ENCODE peak calls at places on chromosomes 3 and 15, in four cellular contexts. U is esophagus muscularis mucosa, E is body of pancreas, V is right lobe of liver. M is an unnamed sample.

GRCh38 chr3:64255941-64256340 is 30.7 kb upstream of the PRICKLE2 start:
- DNase-seq in U (no peak), E (no peak), V (no peak), M (no peak)

GRCh38 chr15:100635406-100636071 is 33.1 kb downstream of the ASB7 start:
- DNase-seq in U (no peak), E (no peak), V (no peak), M (no peak)

GRCh38 chr3:170815340-170815739 is 54.7 kb downstream of the RPL22L1 start:
- DNase-seq in U (no peak), E (peak), V (no peak), M (no peak)

GRCh38 chr3:102183186-102183585 is 251.6 kb upstream of the ZPLD1 start:
- DNase-seq in U (no peak), E (no peak), V (no peak), M (no peak)

GRCh38 chr3:27625848-27626247 is 96.3 kb downstream of the EOMES start:
- DNase-seq in U (no peak), E (no peak), V (no peak), M (no peak)

GRCh38 chr15:88625943-88626741 is 5.0 kb downstream of the AEN start:
- DNase-seq in U (no peak), E (no peak), V (no peak), M (no peak)

GRCh38 chr3:158453865-158454264 is 117.1 kb upstream of the MLF1 start:
- DNase-seq in U (no peak), E (no peak), V (no peak), M (no peak)

GRCh38 chr3:108472011-108472591 is 38.3 kb downstream of the MYH15 start:
- DNase-seq in U (no peak), E (no peak), V (no peak), M (peak)

GRCh38 chr15:38564557-38565286 is at the start of gene RASGRP1:
- DNase-seq in U (peak), E (peak), V (peak), M (peak)

GRCh38 chr3:194381460-194381875 is 11.9 kb upstream of the LRRC15 start:
- DNase-seq in U (no peak), E (peak), V (peak), M (no peak)

GRCh38 chr3:64053581-64053980 is 30.3 kb upstream of the PSMD6 start:
- DNase-seq in U (no peak), E (no peak), V (no peak), M (no peak)

GRCh38 chr3:179299316-179299715 is 23.5 kb upstream of the ZNF639 start:
- DNase-seq in U (no peak), E (no peak), V (no peak), M (no peak)

GRCh38 chr3:171172070-171172469 is 145.6 kb upstream of the SLC2A2 start:
- DNase-seq in U (no peak), E (no peak), V (no peak), M (no peak)

GRCh38 chr3:71063768-71064287 is 519.7 kb downstream of the FOXP1 start:
- DNase-seq in U (peak), E (peak), V (no peak), M (peak)

GRCh38 chr15:40766906-40767837 is 2.6 kb upstream of the C15orf62 start:
- DNase-seq in U (no peak), E (no peak), V (peak), M (peak)

GRCh38 chr15:66911131-66911700 is 154.2 kb upstream of the SMAD3 start:
- DNase-seq in U (no peak), E (no peak), V (no peak), M (no peak)

GRCh38 chr15:70526221-70526973 is 237.0 kb downstream of the UACA start:
- DNase-seq in U (no peak), E (no peak), V (no peak), M (no peak)

GRCh38 chr3:134357914-134358811 is 16.1 kb downstream of the AMOTL2 start:
- DNase-seq in U (no peak), E (no peak), V (peak), M (no peak)

GRCh38 chr3:151096697-151097096 is 11.2 kb downstream of the MED12L start:
- DNase-seq in U (no peak), E (no peak), V (no peak), M (no peak)

GRCh38 chr3:174529298-174529697 is 329.8 kb upstream of the NAALADL2 start:
- DNase-seq in U (no peak), E (no peak), V (no peak), M (no peak)

GRCh38 chr3:131174752-131175151 is 148.1 kb downstream of the NEK11 start:
- DNase-seq in U (no peak), E (no peak), V (no peak), M (no peak)

GRCh38 chr15:99029358-99029871 is 21.8 kb upstream of the PGPEP1L start:
- DNase-seq in U (no peak), E (no peak), V (no peak), M (no peak)

GRCh38 chr3:156633335-156633734 is 41.1 kb upstream of the TIPARP start:
- DNase-seq in U (no peak), E (peak), V (no peak), M (peak)

GRCh38 chr3:149080011-149080698 is 6.2 kb downstream of the HLTF start:
- DNase-seq in U (no peak), E (no peak), V (no peak), M (no peak)

GRCh38 chr15:34783986-34784385 is 11.4 kb downstream of the ACTC1 start:
- DNase-seq in U (no peak), E (no peak), V (no peak), M (no peak)

GRCh38 chr3:1092771-1093170 is at the start of gene CNTN6:
- DNase-seq in U (no peak), E (no peak), V (no peak), M (peak)

GRCh38 chr3:137116619-137117018 is 158.8 kb downstream of the IL20RB start:
- DNase-seq in U (no peak), E (no peak), V (no peak), M (no peak)

GRCh38 chr3:123768480-123769359 is 115.4 kb downstream of the MYLK start:
- DNase-seq in U (peak), E (no peak), V (no peak), M (no peak)
- H3K27ac ChIP-seq in U (no peak), E (no peak), V (peak), M (no peak)

GRCh38 chr3:129018751-129019150 is 17.6 kb downstream of the EFCC1 start:
- DNase-seq in U (no peak), E (no peak), V (no peak), M (no peak)

GRCh38 chr3:129016725-129017530 is 15.8 kb downstream of the EFCC1 start:
- DNase-seq in U (no peak), E (no peak), V (no peak), M (no peak)

GRCh38 chr3:129018271-129018670 is 17.2 kb downstream of the EFCC1 start:
- DNase-seq in U (no peak), E (no peak), V (no peak), M (no peak)

GRCh38 chr3:129016366-129016724 is 15.2 kb downstream of the EFCC1 start:
- DNase-seq in U (no peak), E (peak), V (peak), M (no peak)

DNA sequence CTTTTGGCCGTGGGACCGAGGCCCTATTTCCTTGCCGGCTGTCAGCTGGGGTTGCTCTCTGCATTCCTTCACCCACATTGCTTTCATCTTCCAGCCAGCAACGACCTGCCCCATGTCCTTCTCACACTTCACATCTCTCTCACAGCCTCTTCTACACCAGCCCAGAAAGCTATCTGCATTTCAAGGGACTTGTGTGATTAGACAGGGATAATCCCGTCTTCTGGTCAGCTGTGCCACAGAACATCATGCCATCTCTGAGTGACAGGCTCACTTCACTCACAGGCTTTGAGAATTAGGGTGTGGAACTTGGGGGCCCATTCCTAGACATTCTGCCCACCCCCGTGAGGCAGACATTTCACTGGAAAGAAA is 16.4 kb downstream of the EFCC1 start:
- DNase-seq in U (no peak), E (no peak), V (no peak), M (no peak)
- TF ChIP-seq POLR2A in U (no peak), E (no peak), V (no peak), M (no peak)

GRCh38 chr15:90145761-90146160 is 43.5 kb upstream of the IDH2 start:
- DNase-seq in U (no peak), E (no peak), V (no peak), M (no peak)
- H3K27ac ChIP-seq in U (no peak), E (peak), V (peak), M (no peak)

DNA sequence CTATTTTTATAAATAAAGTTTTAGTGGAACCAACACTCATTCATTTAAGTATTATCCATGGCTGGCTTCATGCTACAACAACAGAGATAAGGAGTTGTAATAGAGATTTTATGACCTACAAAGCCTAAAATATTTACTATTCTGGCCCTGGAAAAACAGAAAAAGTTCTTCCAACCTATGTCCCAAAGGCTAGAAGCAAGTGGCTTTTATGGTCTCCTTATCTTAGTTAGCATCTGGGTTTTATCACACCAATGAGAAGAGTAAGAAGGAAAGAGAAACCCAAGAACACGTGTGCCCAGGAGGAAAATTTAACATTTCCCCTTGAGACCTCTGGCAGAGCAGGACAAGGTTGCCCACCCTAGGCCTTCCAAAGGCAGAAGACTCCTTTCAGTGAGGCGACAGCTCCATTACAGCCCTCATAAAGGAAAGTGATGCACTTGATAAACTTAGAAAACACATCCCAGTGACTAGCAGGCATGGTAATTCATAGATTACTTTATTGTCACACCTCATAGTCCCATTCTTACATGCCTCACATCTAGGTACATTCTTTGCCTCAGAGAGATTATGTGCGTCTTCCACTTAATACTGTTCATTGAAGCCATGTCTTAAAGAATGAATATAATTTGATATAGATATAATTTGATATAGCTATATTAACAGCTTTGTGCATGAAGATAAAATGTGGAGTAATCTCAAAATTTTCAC is 113.2 kb upstream of the ACP3 start:
- DNase-seq in U (no peak), E (no peak), V (no peak), M (no peak)
- TF ChIP-seq POLR2A in U (no peak), E (no peak), V (no peak), M (no peak)

DNA sequence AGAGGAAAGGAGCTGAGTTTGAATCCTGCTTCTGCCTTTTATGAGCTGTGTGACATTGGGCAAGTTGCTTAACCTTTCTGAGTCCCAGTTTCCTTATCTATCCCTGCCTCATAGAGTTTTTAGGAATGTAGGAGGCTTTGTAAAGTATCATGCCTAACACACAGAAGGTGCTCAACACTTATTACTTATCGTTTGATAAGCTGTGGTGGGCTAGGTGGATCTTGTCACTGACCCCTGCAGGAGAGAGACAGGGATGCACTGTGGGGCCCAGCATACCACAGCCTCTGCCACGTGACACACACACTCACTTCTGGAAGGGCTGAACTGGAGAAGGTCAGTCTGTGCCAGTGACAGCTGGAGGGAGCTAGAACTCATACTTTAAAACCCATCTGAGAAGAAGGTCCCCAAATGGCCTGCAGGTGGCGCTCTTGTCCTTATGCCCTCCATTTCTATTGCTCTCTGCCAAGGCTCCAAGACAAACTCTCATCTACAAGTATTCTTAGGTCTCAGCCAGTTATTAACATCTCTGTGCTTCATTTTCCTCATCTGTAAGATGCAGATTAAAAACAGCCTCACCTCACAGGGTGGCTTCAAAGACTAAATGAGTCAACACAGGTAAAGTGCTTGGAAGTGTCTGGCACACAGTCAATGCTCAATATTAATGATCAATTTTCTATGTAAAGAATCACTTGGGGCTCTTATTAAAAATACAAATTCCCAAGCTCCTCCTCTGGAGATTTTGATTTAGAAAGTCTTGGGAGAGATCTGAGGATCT is 57.5 kb upstream of the HACD2 start:
- DNase-seq in U (peak), E (peak), V (no peak), M (peak)
- H3K27ac ChIP-seq in U (peak), E (no peak), V (no peak), M (peak)

M was measured in adrenal gland.